ENCODE peak calls at places on chromosomes 5 and 9, in ten cellular contexts. One of them, this sample, is unnamed.

GRCh38 chr5:107461770-107462169 is 209.0 kb downstream of the EFNA5 start:
- DNase-seq in activated CD8-positive, alpha-beta memory T cell treated with anti-CD3 and anti-CD28 coated beads, Interleukin-2, amount 50 U/mL, for 4 hours: no peak
- DNase-seq in HCT116: no peak
- DNase-seq in activated CD4-positive, alpha-beta T cell treated with anti-CD3 and anti-CD28 coated beads, Interleukin-2, amount 10 ng/mL, durations not matched to agents 24 days and 14 days: no peak
- DNase-seq in Daoy: no peak
- DNase-seq in KBM-7: no peak
- DNase-seq in fibroblast of the aortic adventitia: no peak
- DNase-seq in CD4-positive, alpha-beta T cell: no peak
- DNase-seq in HTR-8/SVneo: no peak
- DNase-seq in astrocyte: no peak
- DNase-seq in this sample: no peak

GRCh38 chr5:179257190-179257741 is 88.0 kb downstream of the ADAMTS2 start:
- DNase-seq in activated CD8-positive, alpha-beta memory T cell treated with anti-CD3 and anti-CD28 coated beads, Interleukin-2, amount 50 U/mL, for 4 hours: no peak
- DNase-seq in HCT116: no peak
- DNase-seq in activated CD4-positive, alpha-beta T cell treated with anti-CD3 and anti-CD28 coated beads, Interleukin-2, amount 10 ng/mL, durations not matched to agents 24 days and 14 days: no peak
- DNase-seq in Daoy: no peak
- DNase-seq in KBM-7: no peak
- DNase-seq in fibroblast of the aortic adventitia: peak; percentile 79
- DNase-seq in CD4-positive, alpha-beta T cell: no peak
- DNase-seq in HTR-8/SVneo: no peak
- DNase-seq in astrocyte: no peak
- DNase-seq in this sample: no peak

GRCh38 chr5:76365558-76365957 is 37.5 kb upstream of the IQGAP2 start:
- DNase-seq in activated CD8-positive, alpha-beta memory T cell treated with anti-CD3 and anti-CD28 coated beads, Interleukin-2, amount 50 U/mL, for 4 hours: no peak
- DNase-seq in HCT116: no peak
- DNase-seq in activated CD4-positive, alpha-beta T cell treated with anti-CD3 and anti-CD28 coated beads, Interleukin-2, amount 10 ng/mL, durations not matched to agents 24 days and 14 days: no peak
- DNase-seq in Daoy: no peak
- DNase-seq in KBM-7: peak; percentile 45
- DNase-seq in fibroblast of the aortic adventitia: no peak
- DNase-seq in CD4-positive, alpha-beta T cell: no peak
- DNase-seq in HTR-8/SVneo: no peak
- DNase-seq in astrocyte: no peak
- DNase-seq in this sample: no peak

GRCh38 chr5:34598177-34598794 is 57.8 kb upstream of the RAI14 start:
- DNase-seq in activated CD8-positive, alpha-beta memory T cell treated with anti-CD3 and anti-CD28 coated beads, Interleukin-2, amount 50 U/mL, for 4 hours: no peak
- DNase-seq in HCT116: peak; percentile 35
- DNase-seq in activated CD4-positive, alpha-beta T cell treated with anti-CD3 and anti-CD28 coated beads, Interleukin-2, amount 10 ng/mL, durations not matched to agents 24 days and 14 days: no peak
- DNase-seq in Daoy: peak; percentile 87
- DNase-seq in KBM-7: no peak
- DNase-seq in fibroblast of the aortic adventitia: peak; percentile 92
- DNase-seq in CD4-positive, alpha-beta T cell: no peak
- DNase-seq in HTR-8/SVneo: peak; percentile 91
- DNase-seq in astrocyte: peak; percentile 96
- DNase-seq in this sample: peak; percentile 94

GRCh38 chr9:135087489-135087791 is at the start of gene OLFM1:
- DNase-seq in activated CD8-positive, alpha-beta memory T cell treated with anti-CD3 and anti-CD28 coated beads, Interleukin-2, amount 50 U/mL, for 4 hours: no peak
- DNase-seq in HCT116: peak; percentile 38
- DNase-seq in activated CD4-positive, alpha-beta T cell treated with anti-CD3 and anti-CD28 coated beads, Interleukin-2, amount 10 ng/mL, durations not matched to agents 24 days and 14 days: peak; percentile 81
- DNase-seq in Daoy: peak; percentile 92
- DNase-seq in KBM-7: peak; percentile 64
- DNase-seq in fibroblast of the aortic adventitia: peak; percentile 45
- DNase-seq in CD4-positive, alpha-beta T cell: no peak
- DNase-seq in HTR-8/SVneo: peak; percentile 58
- DNase-seq in astrocyte: peak; percentile 41
- DNase-seq in this sample: peak; percentile 68

GRCh38 chr5:1832511-1833250 is 31.5 kb downstream of the NDUFS6 start:
- DNase-seq in activated CD8-positive, alpha-beta memory T cell treated with anti-CD3 and anti-CD28 coated beads, Interleukin-2, amount 50 U/mL, for 4 hours: no peak
- DNase-seq in HCT116: no peak
- DNase-seq in activated CD4-positive, alpha-beta T cell treated with anti-CD3 and anti-CD28 coated beads, Interleukin-2, amount 10 ng/mL, durations not matched to agents 24 days and 14 days: no peak
- DNase-seq in Daoy: no peak
- DNase-seq in KBM-7: no peak
- DNase-seq in fibroblast of the aortic adventitia: no peak
- DNase-seq in CD4-positive, alpha-beta T cell: no peak
- DNase-seq in HTR-8/SVneo: no peak
- DNase-seq in astrocyte: no peak
- DNase-seq in this sample: no peak

GRCh38 chr9:77307166-77307565 is 129.8 kb downstream of the VPS13A start:
- DNase-seq in activated CD8-positive, alpha-beta memory T cell treated with anti-CD3 and anti-CD28 coated beads, Interleukin-2, amount 50 U/mL, for 4 hours: no peak
- DNase-seq in HCT116: no peak
- DNase-seq in activated CD4-positive, alpha-beta T cell treated with anti-CD3 and anti-CD28 coated beads, Interleukin-2, amount 10 ng/mL, durations not matched to agents 24 days and 14 days: no peak
- DNase-seq in Daoy: no peak
- DNase-seq in KBM-7: no peak
- DNase-seq in fibroblast of the aortic adventitia: no peak
- DNase-seq in CD4-positive, alpha-beta T cell: no peak
- DNase-seq in HTR-8/SVneo: no peak
- DNase-seq in astrocyte: no peak
- DNase-seq in this sample: no peak

GRCh38 chr9:127178646-127179632 is 56.5 kb upstream of the ANGPTL2 start:
- DNase-seq in activated CD8-positive, alpha-beta memory T cell treated with anti-CD3 and anti-CD28 coated beads, Interleukin-2, amount 50 U/mL, for 4 hours: no peak
- DNase-seq in HCT116: no peak
- DNase-seq in activated CD4-positive, alpha-beta T cell treated with anti-CD3 and anti-CD28 coated beads, Interleukin-2, amount 10 ng/mL, durations not matched to agents 24 days and 14 days: no peak
- DNase-seq in Daoy: no peak
- DNase-seq in KBM-7: no peak
- DNase-seq in fibroblast of the aortic adventitia: no peak
- DNase-seq in CD4-positive, alpha-beta T cell: no peak
- DNase-seq in HTR-8/SVneo: no peak
- DNase-seq in astrocyte: no peak
- DNase-seq in this sample: no peak

GRCh38 chr5:75052461-75053285 is at the start of gene GCNT4:
- DNase-seq in activated CD8-positive, alpha-beta memory T cell treated with anti-CD3 and anti-CD28 coated beads, Interleukin-2, amount 50 U/mL, for 4 hours: peak; percentile 49
- DNase-seq in HCT116: no peak
- DNase-seq in activated CD4-positive, alpha-beta T cell treated with anti-CD3 and anti-CD28 coated beads, Interleukin-2, amount 10 ng/mL, durations not matched to agents 24 days and 14 days: peak; percentile 86
- DNase-seq in Daoy: peak; percentile 72
- DNase-seq in KBM-7: peak; percentile 35
- DNase-seq in fibroblast of the aortic adventitia: peak; percentile 34
- DNase-seq in CD4-positive, alpha-beta T cell: peak; percentile 27
- DNase-seq in HTR-8/SVneo: peak; percentile 28
- DNase-seq in astrocyte: peak; percentile 38
- DNase-seq in this sample: peak; percentile 64

GRCh38 chr5:73311291-73312110 is 137.1 kb downstream of the FOXD1 start:
- DNase-seq in activated CD8-positive, alpha-beta memory T cell treated with anti-CD3 and anti-CD28 coated beads, Interleukin-2, amount 50 U/mL, for 4 hours: no peak
- DNase-seq in HCT116: no peak
- DNase-seq in activated CD4-positive, alpha-beta T cell treated with anti-CD3 and anti-CD28 coated beads, Interleukin-2, amount 10 ng/mL, durations not matched to agents 24 days and 14 days: no peak
- DNase-seq in Daoy: peak; percentile 96
- DNase-seq in KBM-7: no peak
- DNase-seq in fibroblast of the aortic adventitia: peak; percentile 82
- DNase-seq in CD4-positive, alpha-beta T cell: no peak
- DNase-seq in HTR-8/SVneo: peak; percentile 78
- DNase-seq in astrocyte: peak; percentile 93
- DNase-seq in this sample: peak; percentile 73